ENCODE peak calls at places on chromosomes 7 and 10, in four cellular contexts. G, S, Z and M are unnamed samples.

GRCh38 chr10:120478401-120478800 is 21.4 kb downstream of the PLPP4 start:
- DNase-seq in G (no peak), S (no peak), Z (no peak), M (no peak)

GRCh38 chr7:151382079-151382885 is 27.6 kb downstream of the WDR86 start:
- DNase-seq in G (no peak), S (no peak), Z (no peak), M (no peak)

GRCh38 chr10:6065845-6066244 is 3.7 kb upstream of the IL2RA start:
- DNase-seq in G (no peak), S (no peak), Z (no peak), M (no peak)

GRCh38 chr10:34575882-34576281 is 239.2 kb downstream of the PARD3 start:
- DNase-seq in G (no peak), S (no peak), Z (no peak), M (no peak)

GRCh38 chr7:15411019-15411418 is 150.8 kb downstream of the AGMO start:
- DNase-seq in G (no peak), S (no peak), Z (no peak), M (no peak)

GRCh38 chr10:115001506-115002381 is 63.7 kb downstream of the TRUB1 start:
- DNase-seq in G (no peak), S (peak), Z (no peak), M (no peak)

GRCh38 chr10:117532451-117533107 is 10.0 kb upstream of the EMX2 start:
- DNase-seq in G (no peak), S (no peak), Z (no peak), M (no peak)

GRCh38 chr10:89367529-89367928 is 10.3 kb upstream of the IFIT1B start:
- DNase-seq in G (no peak), S (no peak), Z (no peak), M (no peak)

GRCh38 chr7:101913876-101914275 is 96.5 kb downstream of the CUX1 start:
- DNase-seq in G (no peak), S (no peak), Z (no peak), M (no peak)

GRCh38 chr10:5589071-5589962 is 64.6 kb downstream of the CALML3 start:
- DNase-seq in G (no peak), S (peak), Z (no peak), M (no peak)

GRCh38 chr7:20786049-20786412 is 655 bp downstream of the SP8 start:
- DNase-seq in G (no peak), S (no peak), Z (no peak), M (no peak)

GRCh38 chr7:124457841-124458240 is 307.8 kb downstream of the GPR37 start:
- DNase-seq in G (no peak), S (no peak), Z (no peak), M (no peak)

GRCh38 chr7:29243777-29244655 is 49.4 kb downstream of the CHN2 start:
- DNase-seq in G (no peak), S (peak), Z (no peak), M (no peak)

GRCh38 chr10:32004161-32004591 is 52.0 kb downstream of the KIF5B start:
- DNase-seq in G (no peak), S (peak), Z (no peak), M (no peak)
- TF ChIP-seq CTCF in G (no peak), S (no peak), Z (no peak), M (no peak)

GRCh38 chr10:91642831-91643692 is 10.2 kb upstream of the PPP1R3C start:
- DNase-seq in G (no peak), S (no peak), Z (no peak), M (no peak)

GRCh38 chr10:91643700-91644099 is 10.8 kb upstream of the PPP1R3C start:
- DNase-seq in G (no peak), S (no peak), Z (peak), M (no peak)
- TF ChIP-seq CTCF in G (peak), S (no peak), Z (no peak), M (peak)

DNA sequence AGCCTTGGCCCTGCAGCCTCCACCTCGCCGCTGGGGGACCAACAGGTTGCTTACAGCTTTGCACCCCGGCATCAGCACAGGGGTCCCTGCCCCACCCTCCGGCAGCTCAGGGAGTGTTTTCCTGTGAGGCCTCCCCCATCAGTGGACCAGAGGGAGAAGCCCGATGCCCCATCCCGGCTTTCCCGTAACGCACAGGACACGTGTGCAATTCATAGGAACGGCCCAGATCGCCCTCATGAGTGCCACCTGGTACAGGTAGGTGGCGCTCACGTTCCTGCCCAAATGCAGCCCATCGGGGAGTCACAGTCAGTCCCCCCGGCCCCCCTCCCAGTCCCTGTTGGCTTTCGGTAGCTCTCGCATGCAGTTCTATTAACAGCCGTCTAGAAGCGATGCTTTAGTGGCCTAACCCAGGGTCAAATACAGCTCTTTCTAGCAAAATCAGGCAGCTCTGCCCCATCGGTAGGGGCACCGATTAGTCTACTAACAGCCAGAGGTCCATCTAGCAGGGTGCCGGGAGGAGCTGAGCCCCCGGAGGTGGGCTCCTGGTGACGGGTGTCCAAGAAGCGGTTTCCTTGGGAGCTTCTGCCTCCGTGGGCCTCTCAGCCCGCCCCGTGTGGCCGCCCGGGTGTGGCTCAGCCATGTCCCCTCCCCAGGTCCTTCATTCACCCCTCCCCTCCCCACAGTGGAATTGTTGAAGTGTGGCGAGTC is 48.4 kb upstream of the GTF2IRD1 start:
- DNase-seq in G (peak), S (peak), Z (peak), M (no peak)
- TF ChIP-seq CTCF in G (peak), S (peak), Z (no peak), M (peak)

DNA sequence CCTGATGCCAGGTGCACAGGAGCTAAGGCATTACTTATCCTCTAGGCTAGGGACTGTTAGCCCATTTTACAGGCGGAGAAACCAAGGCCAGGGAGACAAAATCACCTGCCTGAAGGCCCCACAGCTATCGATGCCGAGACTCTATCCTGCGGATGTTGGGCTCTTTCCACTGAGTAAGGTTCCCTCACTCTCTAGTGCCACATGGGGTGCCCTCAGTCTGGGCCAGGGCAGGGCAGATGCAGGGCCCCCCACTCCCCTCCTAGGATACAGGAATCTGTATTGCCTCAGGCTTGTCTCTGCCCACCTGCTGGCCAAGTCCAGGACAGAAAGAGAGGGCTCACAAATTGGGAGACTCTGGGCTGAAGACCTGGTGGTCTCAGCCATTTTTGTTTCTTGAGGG is 45.7 kb downstream of the UNC5B start:
- DNase-seq in G (no peak), S (no peak), Z (no peak), M (no peak)
- TF ChIP-seq CTCF in G (no peak), S (no peak), Z (no peak), M (no peak)

DNA sequence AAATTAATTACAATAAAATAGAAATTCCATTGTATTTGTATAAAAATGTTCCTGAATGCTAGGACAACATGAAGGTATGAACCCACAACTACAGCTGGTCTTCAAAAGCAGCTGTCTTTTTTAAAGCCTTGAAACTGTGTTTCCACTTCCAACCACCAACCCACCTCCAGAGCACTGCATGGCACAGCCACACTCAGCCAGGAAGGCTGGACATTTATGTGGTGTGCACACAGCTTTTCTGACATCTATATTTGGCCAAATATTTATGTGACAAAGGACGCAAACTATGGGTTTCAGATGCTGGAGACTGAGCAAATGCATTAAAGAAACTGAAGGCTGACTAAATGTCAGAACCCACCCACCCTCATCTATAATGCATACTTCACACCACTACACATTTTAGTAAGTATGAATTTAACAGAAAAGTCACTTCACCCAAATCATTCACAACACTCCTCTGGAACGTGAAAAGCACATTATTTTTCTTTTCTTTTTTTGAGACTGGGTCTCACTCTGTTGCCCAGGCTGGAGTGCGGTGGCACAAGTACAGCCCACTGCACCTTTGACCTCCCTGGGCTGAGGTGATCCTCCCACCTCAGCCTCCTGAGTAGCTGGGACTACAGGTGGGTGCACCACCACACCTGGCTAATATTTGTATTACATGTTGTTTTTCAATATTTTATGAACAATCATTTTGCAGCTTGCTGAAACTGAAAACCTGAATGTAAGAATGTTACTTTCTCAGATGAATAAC is 27.9 kb upstream of the DAGLB start:
- DNase-seq in G (no peak), S (no peak), Z (no peak), M (no peak)
- TF ChIP-seq CTCF in G (no peak), S (no peak), Z (no peak), M (no peak)

GRCh38 chr7:50595538-50596102 is 30.4 kb upstream of the DDC start:
- DNase-seq in G (no peak), S (peak), Z (peak), M (no peak)
- TF ChIP-seq CTCF in G (peak), S (peak), Z (no peak), M (peak)

GRCh38 chr7:44197487-44197886 is 3.3 kb upstream of the YKT6 start:
- DNase-seq in G (no peak), S (no peak), Z (no peak), M (no peak)
- TF ChIP-seq CTCF in G (no peak), S (no peak), Z (no peak), M (no peak)

GRCh38 chr10:73246783-73247508 is at the start of gene DNAJC9:
- DNase-seq in G (peak), S (peak), Z (peak), M (peak)
- TF ChIP-seq CTCF in G (peak), S (no peak), Z (peak), M (no peak)

DNA sequence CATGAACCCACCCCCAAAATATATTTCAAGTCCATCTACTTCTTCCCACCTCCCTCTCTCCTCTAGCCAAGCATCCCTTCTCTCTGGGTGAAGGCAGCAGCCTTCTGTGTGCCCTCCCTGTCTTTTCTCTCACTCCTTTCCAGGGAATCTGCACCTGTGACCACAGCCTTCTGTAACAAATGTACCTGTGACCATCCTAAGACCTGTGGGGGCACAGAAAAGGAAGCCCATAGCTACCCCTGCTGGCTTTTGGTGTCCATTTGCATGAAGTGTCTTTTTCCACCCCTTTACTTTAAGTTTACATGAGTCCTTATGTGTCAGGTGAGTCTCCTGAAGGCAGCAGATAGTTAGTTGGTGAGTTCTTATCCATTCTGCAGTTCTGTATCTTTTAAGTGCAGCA is 2.0 kb upstream of the TBXAS1 start:
- DNase-seq in G (no peak), S (peak), Z (no peak), M (no peak)
- TF ChIP-seq CTCF in G (no peak), S (peak), Z (no peak), M (peak)

GRCh38 chr10:126098216-126098561 is 201.8 kb downstream of the FANK1 start:
- DNase-seq in G (no peak), S (no peak), Z (no peak), M (no peak)

GRCh38 chr10:126092806-126093205 is 196.4 kb downstream of the FANK1 start:
- DNase-seq in G (no peak), S (no peak), Z (no peak), M (no peak)

GRCh38 chr10:126101744-126102143 is 205.4 kb downstream of the FANK1 start:
- DNase-seq in G (no peak), S (peak), Z (peak), M (no peak)

GRCh38 chr10:126094537-126094936 is 198.2 kb downstream of the FANK1 start:
- DNase-seq in G (no peak), S (no peak), Z (no peak), M (no peak)

DNA sequence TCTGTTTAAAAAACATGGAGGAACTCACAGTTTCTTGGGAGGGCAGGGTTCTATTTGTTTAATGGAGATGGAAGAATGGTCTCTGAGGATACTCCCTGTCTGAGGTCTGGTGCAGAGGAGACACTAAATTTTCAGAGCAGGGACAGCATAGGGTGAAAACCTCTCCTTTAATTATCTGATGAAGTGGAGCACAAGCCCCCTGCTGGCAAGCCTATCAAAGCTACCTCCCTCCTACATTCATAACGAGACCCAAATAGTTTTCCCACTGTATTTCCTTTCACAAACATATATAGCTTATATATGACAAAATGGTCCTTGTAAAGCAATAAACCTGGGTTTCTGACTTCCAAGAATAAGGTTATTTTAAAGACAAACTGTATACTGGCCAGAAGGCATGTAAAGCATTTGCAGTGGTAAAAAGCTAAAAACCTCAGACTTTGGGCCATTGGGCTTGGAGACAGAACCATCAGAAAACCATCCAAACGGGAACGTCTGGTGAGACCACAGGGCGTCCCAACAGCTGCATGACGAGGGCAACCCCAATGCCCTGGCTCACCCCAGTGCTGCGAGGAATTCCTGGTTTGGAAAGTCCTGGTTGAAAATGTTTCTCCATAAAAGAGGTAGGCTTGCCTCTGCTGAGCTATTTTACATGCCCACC is 201.3 kb downstream of the FANK1 start:
- DNase-seq in G (no peak), S (no peak), Z (no peak), M (no peak)
- TF ChIP-seq CTCF in G (peak), S (peak), Z (no peak), M (peak)